ENCODE peak calls at places on chromosomes 4 and X, in four cellular contexts. K is kidney, W is fibroblast of the aortic adventitia, H is ovary. A is an unnamed sample.
A peak's percentile ranks its signal among the peaks of the same experiment; 100 is the strongest.

GRCh38 chr4:10643600-10644425 is 40.8 kb downstream of the CLNK start:
- DNase-seq in K (no peak), W (no peak), H (no peak), A (no peak)

GRCh38 chrX:18920079-18920478 is 63.8 kb downstream of the PHKA2 start:
- DNase-seq in K (no peak), W (no peak), H (no peak), A (no peak)

GRCh38 chr4:155866177-155866576 is at the start of gene ASIC5:
- DNase-seq in K (no peak), W (no peak), H (no peak), A (no peak)

GRCh38 chrX:144494069-144494468 is 610.2 kb downstream of the UBE2NL start:
- DNase-seq in K (no peak), W (no peak), H (no peak), A (no peak)

GRCh38 chrX:138777230-138777629 is 65.7 kb upstream of the FGF13 start:
- DNase-seq in K (no peak), W (no peak), H (no peak), A (no peak)

GRCh38 chr4:77159798-77160197 is 2.8 kb downstream of the CCNG2 start:
- DNase-seq in K (no peak), W (no peak), H (no peak), A (no peak)

GRCh38 chr4:109810580-109811387 is 4.8 kb upstream of the GAR1 start:
- DNase-seq in K (no peak), W (no peak), H (no peak), A (no peak)

GRCh38 chrX:153502796-153503195 is 8.0 kb downstream of the BGN start:
- DNase-seq in K (no peak), W (no peak), H (no peak), A (no peak)

GRCh38 chr4:177214935-177215334 is 94.7 kb upstream of the NEIL3 start:
- DNase-seq in K (no peak), W (no peak), H (no peak), A (no peak)

GRCh38 chrX:45602151-45602550 is 401.5 kb upstream of the DIPK2B start:
- DNase-seq in K (no peak), W (peak; percentile 37), H (no peak), A (no peak)

GRCh38 chrX:130047416-130047815 is 62.9 kb downstream of the ELF4 start:
- DNase-seq in K (no peak), W (no peak), H (no peak), A (no peak)

GRCh38 chrX:31320740-31321139 is 248.9 kb upstream of the FTHL17 start:
- DNase-seq in K (no peak), W (no peak), H (no peak), A (no peak)

GRCh38 chr4:54879576-54879975 is 221.8 kb downstream of the KIT start:
- DNase-seq in K (no peak), W (peak; percentile 44), H (no peak), A (no peak)

GRCh38 chr4:156971168-156971601 is 414 bp downstream of the PDGFC start:
- DNase-seq in K (peak; percentile 73), W (no peak), H (peak; percentile 63), A (no peak)

GRCh38 chrX:145292208-145292607 is 44.9 kb downstream of the SPANXN1 start:
- DNase-seq in K (no peak), W (no peak), H (no peak), A (no peak)

GRCh38 chr4:82043081-82043808 is 330.5 kb downstream of the HNRNPD start:
- DNase-seq in K (no peak), W (no peak), H (no peak), A (no peak)

GRCh38 chr4:8431553-8431952 is 9.0 kb downstream of the ACOX3 start:
- DNase-seq in K (no peak), W (no peak), H (no peak), A (no peak)

GRCh38 chr4:121648518-121648917 is 48.3 kb downstream of the ANXA5 start:
- DNase-seq in K (no peak), W (peak; percentile 90), H (no peak), A (no peak)

GRCh38 chrX:81876437-81876836 is 674.5 kb downstream of the SH3BGRL start:
- DNase-seq in K (no peak), W (no peak), H (no peak), A (no peak)

GRCh38 chr4:151015458-151016344 is 617 bp upstream of the LRBA start:
- DNase-seq in K (peak; percentile 94), W (peak; percentile 38), H (peak; percentile 83), A (no peak)

GRCh38 chr4:20773144-20773997 is 73.1 kb downstream of the PACRGL start:
- DNase-seq in K (no peak), W (peak; percentile 75), H (peak; percentile 26), A (no peak)

GRCh38 chr4:113455081-113455480 is 306.5 kb downstream of the CAMK2D start:
- DNase-seq in K (no peak), W (no peak), H (no peak), A (no peak)

GRCh38 chr4:84698962-84699671 is 116.2 kb downstream of the CDS1 start:
- DNase-seq in K (no peak), W (no peak), H (no peak), A (no peak)

GRCh38 chr4:26048378-26048882 is 134.4 kb downstream of the SMIM20 start:
- DNase-seq in K (no peak), W (peak; percentile 96), H (peak; percentile 67), A (peak; percentile 47)

GRCh38 chrX:78886550-78886949 is 58.6 kb upstream of the P2RY10 start:
- DNase-seq in K (no peak), W (peak; percentile 28), H (no peak), A (no peak)

GRCh38 chr4:5821665-5822358 is 71.1 kb downstream of the CRMP1 start:
- DNase-seq in K (peak; percentile 53), W (no peak), H (no peak), A (no peak)
- TF ChIP-seq CTCF in K (peak; percentile 37), W (peak; percentile 72), H (peak; percentile 13), A (peak; percentile 60)

DNA sequence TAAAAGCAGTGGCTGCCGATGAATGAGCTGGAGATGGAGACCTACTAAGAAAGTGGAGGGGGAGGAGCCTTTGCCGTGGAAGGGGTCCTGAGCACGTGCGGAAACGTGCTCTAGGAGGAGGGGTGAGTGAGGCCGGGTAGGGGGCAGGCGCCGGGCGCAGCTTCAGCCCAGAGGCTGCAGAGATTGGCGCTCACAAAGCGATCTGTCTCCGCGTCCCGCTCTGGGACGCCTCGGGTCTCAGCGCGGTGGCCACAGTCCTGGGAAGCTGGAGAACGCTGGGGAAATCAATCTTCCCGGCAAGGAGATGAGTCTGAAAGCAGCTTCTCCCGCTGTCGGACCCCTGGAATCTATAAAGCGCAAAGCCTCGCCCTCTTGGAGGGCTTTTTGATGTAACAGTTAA is 460 bp upstream of the ARHGAP6 start:
- DNase-seq in K (peak; percentile 75), W (no peak), H (peak; percentile 33), A (no peak)
- H3K4me3 ChIP-seq in K (peak overlapping the region; percentile 73), W (peak overlapping the region; percentile 68), H (peak overlapping the region; percentile 43), A (peak overlapping the region; percentile 73)

DNA sequence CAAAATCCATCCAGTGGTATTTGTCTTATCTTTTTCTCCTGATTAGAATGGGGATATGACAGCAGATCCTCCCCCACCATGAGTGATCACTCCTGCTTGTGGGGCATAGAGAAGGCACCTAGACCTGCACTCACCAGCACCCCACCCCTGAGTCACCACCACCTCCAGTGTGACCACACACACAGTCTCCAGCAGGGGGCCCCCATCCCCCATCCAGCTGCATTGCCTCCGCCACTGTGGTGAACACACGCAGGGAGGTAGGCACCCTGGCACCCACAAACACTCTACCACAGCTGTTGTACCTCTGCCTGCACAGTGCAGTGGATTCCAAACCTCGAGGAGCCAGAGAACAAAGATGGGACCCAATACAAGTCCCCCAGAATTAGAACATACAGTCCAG is 9.0 kb upstream of the MAGEA8 start:
- DNase-seq in K (peak; percentile 32), W (no peak), H (no peak), A (no peak)
- TF ChIP-seq CTCF in K (peak; percentile 16), W (no peak), H (no peak), A (no peak)

DNA sequence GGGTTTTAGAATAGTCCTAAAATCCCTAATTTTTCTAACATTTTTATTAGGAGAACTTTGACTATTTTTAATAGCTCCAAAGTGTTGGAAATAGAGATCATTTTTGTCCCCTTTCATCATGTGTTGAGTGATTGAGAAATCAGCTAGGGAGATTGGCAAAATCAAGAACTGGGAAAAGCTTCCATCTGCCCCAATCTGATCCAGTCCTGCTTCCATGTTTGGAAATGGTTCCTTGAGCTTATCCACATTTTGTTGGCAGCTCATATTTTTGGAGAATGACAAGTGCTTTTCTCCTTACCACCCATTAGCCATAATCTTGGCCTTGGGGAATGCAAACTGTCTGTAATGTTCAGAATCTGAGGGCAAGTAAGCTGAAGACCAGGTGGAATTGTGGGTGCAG is 73.9 kb downstream of the SYNPO2 start:
- DNase-seq in K (no peak), W (no peak), H (no peak), A (no peak)
- H3K4me3 ChIP-seq in K (no peak overlapping the region), W (no peak overlapping the region), H (no peak overlapping the region), A (no peak overlapping the region)

GRCh38 chrX:103464071-103464773 is 55.1 kb downstream of the RAB40A start:
- DNase-seq in K (no peak), W (peak; percentile 64), H (peak; percentile 21), A (no peak)
- TF ChIP-seq CTCF in K (peak; percentile 16), W (peak; percentile 70), H (peak; percentile 26), A (no peak)

GRCh38 chrX:133535066-133535465 is 119.8 kb upstream of the GPC4 start:
- DNase-seq in K (no peak), W (no peak), H (no peak), A (no peak)

GRCh38 chrX:133542476-133542875 is 127.2 kb upstream of the GPC4 start:
- DNase-seq in K (no peak), W (peak; percentile 74), H (no peak), A (no peak)

GRCh38 chrX:133537142-133537541 is 121.9 kb upstream of the GPC4 start:
- DNase-seq in K (no peak), W (no peak), H (no peak), A (no peak)

GRCh38 chrX:133534172-133534571 is 118.9 kb upstream of the GPC4 start:
- DNase-seq in K (no peak), W (no peak), H (no peak), A (no peak)

DNA sequence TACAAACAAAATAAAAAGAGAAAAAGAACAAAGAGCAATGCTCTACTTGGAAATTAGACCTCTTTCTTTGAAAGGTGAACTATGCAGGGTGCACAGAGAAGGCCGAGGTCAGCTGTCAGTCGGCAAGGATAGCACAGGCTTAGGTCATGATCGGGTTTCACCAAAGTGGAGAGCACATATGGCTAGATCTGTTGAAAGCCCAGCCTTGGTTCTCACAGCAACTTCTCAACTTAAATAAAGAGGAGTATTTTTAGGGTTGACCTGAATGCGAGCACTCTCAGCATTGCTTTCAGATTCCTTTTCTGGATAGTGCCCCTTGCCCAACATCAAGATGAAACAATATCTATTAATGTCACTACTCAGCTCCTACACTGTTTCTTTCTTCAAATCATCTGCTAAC is 122.9 kb upstream of the GPC4 start:
- DNase-seq in K (no peak), W (no peak), H (no peak), A (no peak)
- H3K4me3 ChIP-seq in K (no peak overlapping the region), W (no peak overlapping the region), H (no peak overlapping the region), A (no peak overlapping the region)

A was measured in thoracic aorta.